ENCODE peak calls at places on chromosomes 16 and 17, in six cellular contexts. M is breast epithelium, Y is thoracic aorta, K is IMR-90, V is Karpas-422, H is prostate gland. C is an unnamed sample.

GRCh38 chr17:11712445-11712844 is 114.2 kb downstream of the DNAH9 start:
- DNase-seq in M (no peak), Y (no peak), K (no peak), V (no peak), H (no peak), C (no peak)

GRCh38 chr17:81447331-81447933 is 52.2 kb downstream of the BAHCC1 start:
- DNase-seq in M (no peak), Y (no peak), K (no peak), V (no peak), H (no peak), C (no peak)

GRCh38 chr16:84959045-84959576 is 52.2 kb downstream of the ZDHHC7 start:
- DNase-seq in M (no peak), Y (no peak), K (no peak), V (peak; percentile 66), H (no peak), C (no peak)

GRCh38 chr16:50340578-50340977 is 28.2 kb downstream of the BRD7 start:
- DNase-seq in M (no peak), Y (no peak), K (peak; percentile 76), V (no peak), H (no peak), C (no peak)

GRCh38 chr16:29844575-29845331 is 18.3 kb downstream of the CDIPT start:
- DNase-seq in M (no peak), Y (no peak), K (no peak), V (no peak), H (no peak), C (no peak)

GRCh38 chr16:66128363-66128725 is 238.1 kb upstream of the CDH5 start:
- DNase-seq in M (no peak), Y (no peak), K (peak; percentile 8), V (no peak), H (no peak), C (no peak)

GRCh38 chr16:72467157-72467759 is 295.3 kb upstream of the PMFBP1 start:
- DNase-seq in M (no peak), Y (no peak), K (peak; percentile 60), V (peak; percentile 74), H (no peak), C (peak; percentile 31)

GRCh38 chr16:11249233-11250061 is 6.6 kb downstream of the SOCS1 start:
- DNase-seq in M (no peak), Y (no peak), K (peak; percentile 38), V (no peak), H (no peak), C (no peak)

GRCh38 chr17:76691379-76692191 is 19.2 kb downstream of the MXRA7 start:
- DNase-seq in M (no peak), Y (no peak), K (no peak), V (no peak), H (no peak), C (no peak)

GRCh38 chr17:76687278-76688164 is 23.2 kb downstream of the MXRA7 start:
- DNase-seq in M (no peak), Y (no peak), K (no peak), V (no peak), H (no peak), C (no peak)

GRCh38 chr17:76690596-76691280 is 20.0 kb downstream of the MXRA7 start:
- DNase-seq in M (no peak), Y (no peak), K (no peak), V (no peak), H (no peak), C (no peak)

GRCh38 chr17:76688165-76688622 is 22.6 kb downstream of the MXRA7 start:
- DNase-seq in M (no peak), Y (no peak), K (no peak), V (no peak), H (no peak), C (no peak)

GRCh38 chr17:76689859-76690258 is 20.9 kb downstream of the MXRA7 start:
- DNase-seq in M (no peak), Y (no peak), K (no peak), V (no peak), H (no peak), C (no peak)
- H3K27ac ChIP-seq in M (no peak overlapping the region), Y (no peak overlapping the region), K (no peak overlapping the region), V (no peak overlapping the region), H (no peak overlapping the region), C (no peak overlapping the region)

GRCh38 chr17:56786989-56787482 is 46.7 kb downstream of the C17orf67 start:
- DNase-seq in M (peak; percentile 70), Y (no peak), K (peak; percentile 98), V (no peak), H (peak; percentile 26), C (peak; percentile 79)

GRCh38 chr17:56779898-56780777 is 53.6 kb downstream of the C17orf67 start:
- DNase-seq in M (peak; percentile 70), Y (peak; percentile 3), K (peak; percentile 66), V (peak; percentile 89), H (peak; percentile 76), C (peak; percentile 49)

GRCh38 chr17:56781944-56782737 is 51.6 kb downstream of the C17orf67 start:
- DNase-seq in M (no peak), Y (no peak), K (no peak), V (no peak), H (no peak), C (no peak)

GRCh38 chr17:56785997-56786680 is 47.6 kb downstream of the C17orf67 start:
- DNase-seq in M (no peak), Y (no peak), K (no peak), V (no peak), H (no peak), C (no peak)

GRCh38 chr17:56785396-56785795 is 48.3 kb downstream of the C17orf67 start:
- DNase-seq in M (no peak), Y (no peak), K (peak; percentile 67), V (no peak), H (no peak), C (no peak)
- H3K27ac ChIP-seq in M (no peak overlapping the region), Y (no peak overlapping the region), K (peak overlapping the region; percentile 26), V (no peak overlapping the region), H (no peak overlapping the region), C (no peak overlapping the region)

GRCh38 chr17:19508327-19508867 is 25.3 kb upstream of the SLC47A1 start:
- DNase-seq in M (no peak), Y (no peak), K (no peak), V (peak; percentile 72), H (peak; percentile 13), C (no peak)
- H3K27ac ChIP-seq in M (peak overlapping the region; percentile 97), Y (peak overlapping the region; percentile 96), K (no peak overlapping the region), V (peak overlapping the region; percentile 93), H (peak overlapping the region; percentile 89), C (no peak overlapping the region)

GRCh38 chr17:41505836-41506767 is 690 bp upstream of the KRT13 start:
- DNase-seq in M (no peak), Y (no peak), K (no peak), V (peak; percentile 78), H (no peak), C (no peak)
- H3K27ac ChIP-seq in M (no peak overlapping the region), Y (no peak overlapping the region), K (no peak overlapping the region), V (no peak overlapping the region), H (no peak overlapping the region), C (no peak overlapping the region)

DNA sequence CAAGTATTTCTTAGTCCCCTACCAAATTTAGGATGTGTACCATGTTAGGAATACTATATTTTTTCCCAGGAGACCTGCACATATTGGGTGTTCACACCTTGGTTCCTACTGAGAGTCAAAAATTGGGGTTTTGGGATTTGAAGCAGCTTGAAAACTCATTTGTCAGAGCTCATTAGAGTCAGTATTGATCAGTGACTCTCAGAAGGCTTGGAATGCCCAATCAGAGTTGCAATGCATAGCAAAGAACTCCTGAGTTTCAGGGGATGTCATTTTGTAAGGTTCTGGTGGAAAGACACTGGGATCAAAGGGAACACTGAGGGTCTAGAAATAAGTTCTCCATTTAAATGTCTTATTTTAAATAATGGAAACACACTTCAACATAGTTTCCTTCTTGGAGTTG is 5.1 kb downstream of the HLF start:
- DNase-seq in M (no peak), Y (no peak), K (no peak), V (peak; percentile 25), H (no peak), C (no peak)
- H3K27ac ChIP-seq in M (peak overlapping the region; percentile 70), Y (peak overlapping the region; percentile 2), K (no peak overlapping the region), V (no peak overlapping the region), H (no peak overlapping the region), C (no peak overlapping the region)

GRCh38 chr16:74437-75318 is 2.2 kb upstream of the RHBDF1 start:
- DNase-seq in M (no peak), Y (no peak), K (no peak), V (no peak), H (no peak), C (no peak)
- H3K27ac ChIP-seq in M (peak overlapping the region; percentile 96), Y (peak overlapping the region; percentile 95), K (peak overlapping the region; percentile 87), V (no peak overlapping the region), H (peak overlapping the region; percentile 95), C (no peak overlapping the region)

DNA sequence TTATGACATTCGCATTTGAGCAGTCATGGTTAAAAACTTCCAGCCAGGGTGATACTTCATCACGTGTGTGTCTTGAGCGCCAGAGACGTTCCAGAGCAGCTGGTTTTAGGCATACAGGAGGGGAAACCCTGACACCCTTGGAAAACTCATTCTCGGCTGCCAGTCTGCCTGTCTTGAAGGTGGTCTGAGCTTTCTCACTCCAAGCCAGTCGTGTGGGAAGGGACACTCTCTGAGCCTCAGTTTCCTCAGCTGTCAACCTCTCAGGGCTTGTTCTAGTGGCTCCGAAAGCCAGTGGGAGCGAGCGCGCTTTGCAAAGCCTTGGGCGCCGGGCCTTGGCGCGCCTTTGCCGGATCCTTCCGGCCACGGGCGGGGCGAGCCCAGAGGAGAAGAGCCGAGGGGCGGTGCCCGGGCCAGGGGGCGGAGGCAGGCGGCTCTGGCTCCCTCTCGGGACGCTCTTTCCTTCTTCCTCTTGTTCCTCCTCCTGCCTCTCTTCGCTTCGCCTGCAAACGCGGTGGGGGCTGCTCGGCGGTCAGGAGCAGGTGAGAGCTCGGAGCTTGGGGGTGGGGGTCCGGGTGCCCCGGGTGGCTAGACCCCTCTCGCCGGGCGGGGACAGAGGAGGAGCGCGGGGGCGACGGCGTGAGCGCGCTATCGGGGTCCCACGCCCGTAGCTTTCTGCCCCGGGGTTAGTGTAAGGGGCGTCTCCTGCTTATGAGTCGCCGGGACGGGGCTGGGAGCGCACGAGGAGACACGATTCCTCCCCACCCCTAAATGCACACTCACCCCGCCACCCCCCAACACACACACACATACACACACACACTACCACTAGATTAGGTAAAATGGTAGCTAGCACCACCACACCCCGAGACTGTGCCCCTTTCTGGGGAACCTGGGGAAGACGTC is at the start of gene LDAF1:
- DNase-seq in M (peak; percentile 77), Y (peak; percentile 26), K (peak; percentile 63), V (peak; percentile 94), H (peak; percentile 87), C (peak; percentile 48)
- H3K27ac ChIP-seq in M (peak within 1 kb of the TSS; percentile 91), Y (peak within 1 kb of the TSS; percentile 76), K (peak within 1 kb of the TSS; percentile 75), V (peak within 1 kb of the TSS; percentile 70), H (peak within 1 kb of the TSS; percentile 84), C (no peak within 1 kb of the TSS)

DNA sequence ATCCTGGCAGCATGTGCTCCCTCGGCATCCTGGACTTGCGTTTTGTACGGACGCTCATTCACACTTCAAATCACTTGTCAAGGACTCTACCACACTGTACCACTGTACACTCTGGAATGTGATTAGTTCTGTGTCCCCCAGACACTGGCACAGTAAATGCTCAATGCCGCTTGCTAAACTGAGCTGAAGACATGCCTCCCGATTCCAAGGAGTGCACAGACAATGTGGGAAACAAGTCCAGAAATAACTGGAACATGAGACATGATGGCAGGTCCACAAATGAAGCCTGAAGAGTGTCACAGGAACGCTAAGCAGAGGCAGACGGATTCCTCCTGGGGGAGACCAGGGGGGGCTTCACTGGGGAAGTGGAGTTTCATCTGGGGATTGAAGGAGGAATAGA is 22.1 kb downstream of the HIC1 start:
- DNase-seq in M (no peak), Y (no peak), K (no peak), V (no peak), H (no peak), C (no peak)
- H3K27ac ChIP-seq in M (peak overlapping the region; percentile 70), Y (no peak overlapping the region), K (peak overlapping the region; percentile 56), V (no peak overlapping the region), H (peak overlapping the region; percentile 42), C (no peak overlapping the region)

GRCh38 chr16:30983898-30984610 is 953 bp upstream of the HSD3B7 start:
- DNase-seq in M (no peak), Y (no peak), K (no peak), V (no peak), H (no peak), C (no peak)
- H3K27ac ChIP-seq in M (no peak overlapping the region), Y (no peak overlapping the region), K (no peak overlapping the region), V (no peak overlapping the region), H (no peak overlapping the region), C (no peak overlapping the region)

C was measured in brain microvascular endothelial cell.